ENCODE peak calls at places on chromosomes 1 and 21, in nine cellular contexts. One of them, this sample, is unnamed.

GRCh38 chr1:160108888-160109662 is 6.5 kb upstream of the ATP1A2 start:
- DNase-seq in LoVo: no peak
- DNase-seq in brain microvascular endothelial cell: peak
- DNase-seq in SHP77 treated with DMSO at 0.1 percent for 48 hours: no peak
- DNase-seq in activated T-cell treated with anti-CD3 and anti-CD28 coated beads, Interleukin-2, amount 50 U/mL, for 72 hours: peak
- DNase-seq in RWPE1: no peak
- DNase-seq in head of caudate nucleus: no peak
- DNase-seq in activated CD8-positive, alpha-beta memory T cell treated with anti-CD3 and anti-CD28 coated beads for 48 hours: no peak
- DNase-seq in uterus: no peak
- DNase-seq in this sample: peak

GRCh38 chr1:8629241-8630091 is 188.0 kb downstream of the RERE start:
- DNase-seq in LoVo: no peak
- DNase-seq in brain microvascular endothelial cell: no peak
- DNase-seq in SHP77 treated with DMSO at 0.1 percent for 48 hours: no peak
- DNase-seq in activated T-cell treated with anti-CD3 and anti-CD28 coated beads, Interleukin-2, amount 50 U/mL, for 72 hours: no peak
- DNase-seq in RWPE1: no peak
- DNase-seq in head of caudate nucleus: peak
- DNase-seq in activated CD8-positive, alpha-beta memory T cell treated with anti-CD3 and anti-CD28 coated beads for 48 hours: no peak
- DNase-seq in uterus: no peak
- DNase-seq in this sample: no peak

GRCh38 chr21:33189237-33189636 is 40.5 kb upstream of the IFNAR2 start:
- DNase-seq in LoVo: no peak
- DNase-seq in brain microvascular endothelial cell: no peak
- DNase-seq in SHP77 treated with DMSO at 0.1 percent for 48 hours: no peak
- DNase-seq in activated T-cell treated with anti-CD3 and anti-CD28 coated beads, Interleukin-2, amount 50 U/mL, for 72 hours: no peak
- DNase-seq in RWPE1: no peak
- DNase-seq in head of caudate nucleus: no peak
- DNase-seq in activated CD8-positive, alpha-beta memory T cell treated with anti-CD3 and anti-CD28 coated beads for 48 hours: no peak
- DNase-seq in uterus: no peak
- DNase-seq in this sample: no peak

GRCh38 chr21:37281993-37282392 is 14.9 kb upstream of the VPS26C start:
- DNase-seq in LoVo: peak
- DNase-seq in brain microvascular endothelial cell: no peak
- DNase-seq in SHP77 treated with DMSO at 0.1 percent for 48 hours: peak
- DNase-seq in activated T-cell treated with anti-CD3 and anti-CD28 coated beads, Interleukin-2, amount 50 U/mL, for 72 hours: no peak
- DNase-seq in RWPE1: no peak
- DNase-seq in head of caudate nucleus: no peak
- DNase-seq in activated CD8-positive, alpha-beta memory T cell treated with anti-CD3 and anti-CD28 coated beads for 48 hours: no peak
- DNase-seq in uterus: no peak
- DNase-seq in this sample: no peak

GRCh38 chr1:97936976-97937375 is 16.1 kb upstream of the DPYD start:
- DNase-seq in LoVo: no peak
- DNase-seq in brain microvascular endothelial cell: no peak
- DNase-seq in SHP77 treated with DMSO at 0.1 percent for 48 hours: no peak
- DNase-seq in activated T-cell treated with anti-CD3 and anti-CD28 coated beads, Interleukin-2, amount 50 U/mL, for 72 hours: no peak
- DNase-seq in RWPE1: no peak
- DNase-seq in head of caudate nucleus: peak
- DNase-seq in activated CD8-positive, alpha-beta memory T cell treated with anti-CD3 and anti-CD28 coated beads for 48 hours: no peak
- DNase-seq in uterus: no peak
- DNase-seq in this sample: no peak

GRCh38 chr1:45503462-45504360 is 3.6 kb downstream of the MMACHC start:
- DNase-seq in LoVo: no peak
- DNase-seq in brain microvascular endothelial cell: no peak
- DNase-seq in SHP77 treated with DMSO at 0.1 percent for 48 hours: no peak
- DNase-seq in activated T-cell treated with anti-CD3 and anti-CD28 coated beads, Interleukin-2, amount 50 U/mL, for 72 hours: no peak
- DNase-seq in RWPE1: no peak
- DNase-seq in head of caudate nucleus: no peak
- DNase-seq in activated CD8-positive, alpha-beta memory T cell treated with anti-CD3 and anti-CD28 coated beads for 48 hours: no peak
- DNase-seq in uterus: no peak
- DNase-seq in this sample: no peak

GRCh38 chr1:156706647-156707008 is 1.2 kb upstream of the CRABP2 start:
- DNase-seq in LoVo: no peak
- DNase-seq in brain microvascular endothelial cell: no peak
- DNase-seq in SHP77 treated with DMSO at 0.1 percent for 48 hours: no peak
- DNase-seq in activated T-cell treated with anti-CD3 and anti-CD28 coated beads, Interleukin-2, amount 50 U/mL, for 72 hours: no peak
- DNase-seq in RWPE1: no peak
- DNase-seq in head of caudate nucleus: peak
- DNase-seq in activated CD8-positive, alpha-beta memory T cell treated with anti-CD3 and anti-CD28 coated beads for 48 hours: no peak
- DNase-seq in uterus: peak
- DNase-seq in this sample: no peak

GRCh38 chr1:186605762-186606350 is 74.4 kb downstream of the PTGS2 start:
- DNase-seq in LoVo: peak
- DNase-seq in brain microvascular endothelial cell: peak
- DNase-seq in SHP77 treated with DMSO at 0.1 percent for 48 hours: peak
- DNase-seq in activated T-cell treated with anti-CD3 and anti-CD28 coated beads, Interleukin-2, amount 50 U/mL, for 72 hours: peak
- DNase-seq in RWPE1: peak
- DNase-seq in head of caudate nucleus: peak
- DNase-seq in activated CD8-positive, alpha-beta memory T cell treated with anti-CD3 and anti-CD28 coated beads for 48 hours: no peak
- DNase-seq in uterus: no peak
- DNase-seq in this sample: peak

GRCh38 chr1:13794231-13795187 is 94.5 kb downstream of the PRDM2 start:
- DNase-seq in LoVo: no peak
- DNase-seq in brain microvascular endothelial cell: no peak
- DNase-seq in SHP77 treated with DMSO at 0.1 percent for 48 hours: no peak
- DNase-seq in activated T-cell treated with anti-CD3 and anti-CD28 coated beads, Interleukin-2, amount 50 U/mL, for 72 hours: peak
- DNase-seq in RWPE1: no peak
- DNase-seq in head of caudate nucleus: no peak
- DNase-seq in activated CD8-positive, alpha-beta memory T cell treated with anti-CD3 and anti-CD28 coated beads for 48 hours: no peak
- DNase-seq in uterus: no peak
- DNase-seq in this sample: no peak

This sample was measured in endothelial cell of umbilical vein.